ENCODE peak calls at places on chromosomes 16 and 17, in four cellular contexts. A, G, Q and Y are unnamed samples.

GRCh38 chr17:79981661-79982101 is 54.0 kb downstream of the TBC1D16 start:
- DNase-seq in A (no peak), G (no peak), Q (no peak), Y (peak; percentile 11)

GRCh38 chr17:29176500-29177351 is 3.5 kb downstream of the MYO18A start:
- DNase-seq in A (peak; percentile 77), G (peak; percentile 69), Q (no peak), Y (peak; percentile 60)

GRCh38 chr17:7849185-7850117 is 5.4 kb upstream of the TMEM88 start:
- DNase-seq in A (no peak), G (no peak), Q (no peak), Y (no peak)

GRCh38 chr17:10061131-10061581 is 137.2 kb downstream of the GAS7 start:
- DNase-seq in A (no peak), G (no peak), Q (no peak), Y (no peak)

GRCh38 chr16:11781773-11782172 is 15.3 kb downstream of the ZC3H7A start:
- DNase-seq in A (no peak), G (no peak), Q (peak; percentile 51), Y (no peak)

GRCh38 chr17:73991260-73991659 is 212.2 kb upstream of the RPL38 start:
- DNase-seq in A (no peak), G (no peak), Q (no peak), Y (no peak)

GRCh38 chr16:30003670-30004423 is 7.0 kb downstream of the DOC2A start:
- DNase-seq in A (no peak), G (no peak), Q (no peak), Y (no peak)

GRCh38 chr17:71019699-71020098 is 850.4 kb downstream of the KCNJ2 start:
- DNase-seq in A (no peak), G (no peak), Q (no peak), Y (no peak)

GRCh38 chr17:82320956-82321927 is 3.8 kb upstream of the CD7 start:
- DNase-seq in A (peak; percentile 87), G (no peak), Q (no peak), Y (peak; percentile 73)

GRCh38 chr17:1707107-1707506 is 3.1 kb downstream of the TLCD2 start:
- DNase-seq in A (no peak), G (no peak), Q (no peak), Y (no peak)

GRCh38 chr16:54526916-54527315 is 240.3 kb upstream of the IRX3 start:
- DNase-seq in A (no peak), G (no peak), Q (no peak), Y (no peak)

GRCh38 chr16:27238016-27238587 is 30.5 kb downstream of the NSMCE1 start:
- DNase-seq in A (peak; percentile 25), G (no peak), Q (no peak), Y (no peak)

GRCh38 chr17:45385331-45385997 is 47.2 kb downstream of the ARHGAP27 start:
- DNase-seq in A (peak; percentile 87), G (peak; percentile 73), Q (peak; percentile 56), Y (peak; percentile 94)

GRCh38 chr17:77898521-77899434 is 59.7 kb upstream of the TNRC6C start:
- DNase-seq in A (no peak), G (no peak), Q (no peak), Y (no peak)

GRCh38 chr17:39591958-39592954 is 15.5 kb downstream of the NEUROD2 start:
- DNase-seq in A (peak; percentile 66), G (peak; percentile 68), Q (no peak), Y (peak; percentile 84)

GRCh38 chr17:81253358-81254131 is 14.4 kb downstream of the NDUFAF8 start:
- DNase-seq in A (peak; percentile 77), G (no peak), Q (no peak), Y (peak; percentile 57)

GRCh38 chr16:47132310-47132709 is 11.4 kb downstream of the NETO2 start:
- DNase-seq in A (no peak), G (no peak), Q (no peak), Y (no peak)

GRCh38 chr17:38872671-38873385 is 3.0 kb downstream of the LASP1 start:
- DNase-seq in A (no peak), G (peak; percentile 92), Q (no peak), Y (no peak)

GRCh38 chr16:19071811-19072777 is 4.7 kb downstream of the COQ7 start:
- DNase-seq in A (peak; percentile 47), G (peak; percentile 75), Q (no peak), Y (peak; percentile 81)

GRCh38 chr16:87174061-87174460 is 143.1 kb downstream of the C16orf95 start:
- DNase-seq in A (no peak), G (no peak), Q (no peak), Y (no peak)

GRCh38 chr17:82177276-82177675 is 35.4 kb downstream of the CCDC57 start:
- DNase-seq in A (no peak), G (no peak), Q (no peak), Y (no peak)

GRCh38 chr16:61332461-61332860 is 703.8 kb downstream of the CDH8 start:
- DNase-seq in A (no peak), G (no peak), Q (no peak), Y (no peak)

GRCh38 chr16:56041556-56042140 is 149.6 kb upstream of the GNAO1 start:
- DNase-seq in A (peak; percentile 24), G (peak; percentile 45), Q (no peak), Y (peak; percentile 71)

GRCh38 chr16:71674229-71674628 is 48.2 kb downstream of the MARVELD3 start:
- DNase-seq in A (no peak), G (no peak), Q (no peak), Y (no peak)

GRCh38 chr16:77223184-77223583 is 24.0 kb downstream of the SYCE1L start:
- DNase-seq in A (peak; percentile 51), G (no peak), Q (no peak), Y (peak; percentile 65)

GRCh38 chr17:44038604-44039007 is 23.8 kb upstream of the TMEM101 start:
- DNase-seq in A (no peak), G (peak; percentile 39), Q (no peak), Y (no peak)

GRCh38 chr17:43713494-43714162 is 45.0 kb downstream of the SOST start:
- DNase-seq in A (no peak), G (no peak), Q (no peak), Y (peak; percentile 52)

GRCh38 chr17:61809816-61810392 is 53.4 kb downstream of the BRIP1 start:
- DNase-seq in A (no peak), G (no peak), Q (no peak), Y (no peak)

GRCh38 chr17:78962345-78962983 is 17.3 kb downstream of the LGALS3BP start:
- DNase-seq in A (no peak), G (peak; percentile 96), Q (no peak), Y (no peak)

GRCh38 chr17:40615295-40615988 is 32.2 kb downstream of the SMARCE1 start:
- DNase-seq in A (peak; percentile 52), G (peak; percentile 76), Q (peak; percentile 93), Y (peak; percentile 73)

GRCh38 chr17:74361613-74362391 is at the start of gene BTBD17:
- DNase-seq in A (peak; percentile 82), G (peak; percentile 30), Q (no peak), Y (peak; percentile 87)

GRCh38 chr16:23207485-23207884 is 24.9 kb downstream of the SCNN1G start:
- DNase-seq in A (no peak), G (no peak), Q (no peak), Y (no peak)

GRCh38 chr16:68362314-68362913 is 51.6 kb downstream of the PRMT7 start:
- DNase-seq in A (no peak), G (no peak), Q (no peak), Y (no peak)

GRCh38 chr16:1433756-1434155 is 2.9 kb downstream of the PERCC1 start:
- DNase-seq in A (no peak), G (no peak), Q (no peak), Y (no peak)

GRCh38 chr16:14608111-14608566 is 21.9 kb downstream of the PARN start:
- DNase-seq in A (no peak), G (no peak), Q (no peak), Y (no peak)

GRCh38 chr16:14606102-14606501 is 24.0 kb downstream of the PARN start:
- DNase-seq in A (no peak), G (no peak), Q (peak; percentile 55), Y (no peak)

GRCh38 chr16:14608604-14609003 is 21.5 kb downstream of the PARN start:
- DNase-seq in A (no peak), G (peak; percentile 77), Q (no peak), Y (no peak)

GRCh38 chr16:14611660-14612059 is 18.4 kb downstream of the PARN start:
- DNase-seq in A (no peak), G (no peak), Q (no peak), Y (no peak)

GRCh38 chr16:14609716-14610115 is 20.3 kb downstream of the PARN start:
- DNase-seq in A (no peak), G (no peak), Q (no peak), Y (no peak)
- TF ChIP-seq USF2 in A (no peak), G (no peak), Q (no peak), Y (no peak)

DNA sequence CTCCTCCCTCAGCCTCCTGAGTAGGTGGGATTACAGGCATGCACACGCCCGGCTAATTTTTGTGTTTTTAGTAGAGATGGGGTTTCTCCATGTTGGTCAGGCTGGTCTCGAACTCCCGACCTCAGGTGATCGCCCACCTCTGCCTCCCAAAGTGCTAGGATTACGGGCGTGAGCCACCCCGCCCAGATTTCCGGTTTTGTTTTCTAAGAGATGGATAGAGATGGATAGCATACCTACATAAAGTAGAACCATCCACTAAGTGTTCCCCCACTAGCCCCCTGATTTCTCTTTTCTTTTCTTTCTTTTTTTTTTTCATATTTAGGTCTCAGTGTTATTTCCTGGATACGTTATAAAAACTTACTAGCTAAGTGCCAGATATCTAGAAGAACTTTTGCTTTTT is 2.0 kb downstream of the WSB1 start:
- DNase-seq in A (no peak), G (no peak), Q (no peak), Y (no peak)
- TF ChIP-seq ETV6 in A (no peak), G (no peak), Q (no peak), Y (no peak)

DNA sequence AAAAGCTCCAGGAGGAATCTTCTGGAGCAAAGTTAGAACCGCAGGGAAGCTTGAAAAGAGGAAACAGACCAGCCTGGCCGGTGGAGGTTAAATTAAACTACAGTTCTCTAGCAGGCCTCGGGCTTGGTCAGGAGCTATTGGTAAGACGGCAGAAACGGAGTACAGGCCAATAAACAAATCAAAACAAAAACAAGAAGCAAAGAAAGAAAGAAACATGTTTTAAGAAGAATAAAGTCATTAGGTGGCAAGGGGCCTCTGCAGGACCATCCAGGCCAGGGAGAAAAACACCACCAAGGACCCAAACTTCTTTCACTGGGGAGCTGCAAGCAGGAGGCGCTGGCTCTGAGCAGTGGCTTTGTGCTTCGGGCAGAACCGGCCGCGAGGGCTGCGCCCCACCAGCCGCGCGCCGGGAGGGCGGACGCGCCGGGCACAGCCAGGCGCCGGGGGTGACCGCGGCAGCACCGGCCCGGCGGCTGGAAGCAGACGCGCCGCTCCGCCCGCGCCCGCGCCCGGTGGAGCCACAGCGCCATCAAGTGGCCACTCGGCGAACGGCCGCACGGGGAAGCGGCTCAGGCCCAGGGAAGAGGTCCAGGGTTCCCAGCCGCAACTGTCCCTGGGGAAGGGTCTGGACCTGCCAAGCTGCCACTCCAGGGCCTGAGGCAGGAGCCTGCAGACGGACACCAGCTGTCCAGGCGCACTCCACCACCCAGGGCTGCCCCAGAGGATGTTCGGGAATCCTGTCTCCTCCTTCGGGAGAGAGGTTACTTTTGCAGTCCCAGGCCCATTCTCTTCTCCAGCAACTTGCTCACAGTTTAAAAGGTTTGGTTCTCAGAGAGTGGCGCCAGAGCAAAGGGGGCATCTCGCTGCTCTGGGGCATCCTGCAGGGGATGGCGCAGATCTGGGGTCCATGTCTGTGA is 419.4 kb downstream of the SOX9 start:
- DNase-seq in A (peak; percentile 84), G (peak; percentile 66), Q (no peak), Y (peak; percentile 82)
- TF ChIP-seq USF2 in A (no peak), G (no peak), Q (no peak), Y (no peak)

DNA sequence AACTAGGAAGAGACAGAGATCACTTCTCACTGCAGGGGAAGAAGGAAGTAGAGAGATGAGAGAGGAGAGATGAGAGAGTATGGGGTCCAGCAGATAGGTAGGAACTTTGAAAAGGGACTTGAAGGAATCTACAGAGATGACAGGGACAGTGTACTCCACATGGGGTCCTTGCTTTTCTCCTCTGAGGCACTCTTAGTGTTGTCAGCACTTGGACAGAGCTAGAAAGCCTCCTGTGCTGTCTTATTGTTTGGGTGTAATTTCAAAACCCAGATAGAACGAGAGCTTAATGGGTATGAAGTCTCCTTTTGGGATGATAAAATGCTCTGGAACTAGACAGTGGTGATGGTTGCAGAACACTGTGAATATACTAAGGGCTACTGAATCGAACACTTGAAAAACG is 65.2 kb downstream of the ASIC2 start:
- DNase-seq in A (no peak), G (no peak), Q (no peak), Y (no peak)
- TF ChIP-seq ETV6 in A (no peak), G (no peak), Q (no peak), Y (no peak)